ENCODE peak calls at places on chromosomes 5 and 9, in five cellular contexts. X is CD8-positive, alpha-beta T cell; F is CD4-positive, alpha-beta memory T cell; I is AG10803; B is cardiac fibroblast. L is an unnamed sample.

GRCh38 chr5:113271015-113271414 is 163.8 kb downstream of the TSSK1B start:
- DNase-seq in X (no peak), B (peak), I (peak), F (no peak), L (no peak)

GRCh38 chr5:122252319-122252718 is 59.7 kb upstream of the SNCAIP start:
- DNase-seq in I (no peak), X (no peak), B (no peak), F (no peak), L (no peak)

GRCh38 chr5:132001647-132002561 is 9.6 kb downstream of the ACSL6 start:
- DNase-seq in I (peak), B (peak), X (no peak), F (no peak), L (no peak)

GRCh38 chr5:91224969-91225368 is 158.1 kb downstream of the ARRDC3 start:
- DNase-seq in F (no peak), X (no peak), I (no peak), B (no peak), L (no peak)

GRCh38 chr9:89603629-89604462 is 966 bp upstream of the GADD45G start:
- DNase-seq in B (peak), I (no peak), X (no peak), F (peak), L (peak)

GRCh38 chr9:112112941-112113399 is 62.1 kb downstream of the SUSD1 start:
- DNase-seq in B (peak), X (no peak), I (peak), F (peak), L (no peak)

GRCh38 chr9:78109075-78109474 is 77.5 kb upstream of the GNAQ start:
- DNase-seq in F (no peak), I (no peak), B (no peak), X (no peak), L (no peak)

GRCh38 chr9:127741831-127742434 is 6.8 kb upstream of the TOR2A start:
- DNase-seq in I (peak), F (no peak), X (no peak), B (peak), L (no peak)

GRCh38 chr5:100430268-100430900 is 104.8 kb upstream of the FAM174A start:
- DNase-seq in X (peak), I (peak), B (peak), F (peak), L (peak)

GRCh38 chr9:130414910-130415746 is 29.6 kb upstream of the ASS1 start:
- DNase-seq in X (no peak), I (no peak), F (no peak), B (no peak), L (no peak)

GRCh38 chr5:149471406-149472183 is 79.6 kb downstream of the CSNK1A1 start:
- DNase-seq in F (no peak), I (peak), B (peak), X (no peak), L (no peak)

GRCh38 chr9:95100071-95100627 is 217.4 kb downstream of the FANCC start:
- DNase-seq in B (no peak), X (no peak), F (no peak), I (peak), L (no peak)

GRCh38 chr5:127320032-127320945 is 29.7 kb downstream of the MEGF10 start:
- DNase-seq in F (no peak), I (peak), B (no peak), X (no peak), L (no peak)

GRCh38 chr9:122144006-122144405 is 15.6 kb downstream of the NDUFA8 start:
- DNase-seq in B (no peak), F (no peak), I (no peak), X (no peak), L (no peak)

GRCh38 chr9:104903609-104904008 is 24.3 kb downstream of the ABCA1 start:
- DNase-seq in B (peak), X (no peak), F (no peak), I (no peak), L (no peak)

GRCh38 chr9:101117091-101117490 is 88.6 kb downstream of the PLPPR1 start:
- DNase-seq in B (no peak), I (no peak), F (no peak), X (no peak), L (no peak)

DNA sequence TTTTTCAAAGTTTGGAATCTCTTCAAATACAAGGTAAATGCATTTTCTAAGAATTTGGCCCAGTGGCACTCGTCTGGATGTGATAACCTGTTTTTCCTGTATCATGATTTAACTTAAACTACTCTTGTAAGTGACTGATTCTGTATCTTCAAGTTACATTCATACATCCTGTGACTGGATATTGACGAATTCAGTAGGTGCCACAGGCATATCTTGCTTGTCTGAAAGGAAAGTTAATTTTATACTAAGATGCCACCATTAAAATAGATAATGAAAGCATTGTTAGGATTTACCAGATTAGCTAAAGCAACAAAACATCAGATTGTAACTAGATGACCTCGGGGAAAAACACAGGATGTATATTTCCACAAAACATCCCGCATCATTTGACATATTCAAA is 175.3 kb upstream of the ZNF608 start:
- DNase-seq in I (no peak), X (no peak), B (no peak), F (no peak), L (no peak)
- H3K4me3 ChIP-seq in I (no peak), X (no peak), B (no peak), F (no peak), L (no peak)

GRCh38 chr5:158753354-158753753 is 346.4 kb downstream of the EBF1 start:
- DNase-seq in X (no peak), B (no peak), I (no peak), F (no peak), L (no peak)
- H3K4me3 ChIP-seq in X (no peak), B (no peak), I (no peak), F (no peak), L (no peak)

GRCh38 chr5:174293481-174293880 is 248.0 kb downstream of the NSG2 start:
- DNase-seq in B (no peak), F (no peak), X (no peak), I (no peak), L (no peak)

GRCh38 chr5:174293006-174293405 is 247.5 kb downstream of the NSG2 start:
- DNase-seq in I (no peak), X (no peak), B (no peak), F (no peak), L (no peak)

GRCh38 chr5:174292348-174292747 is 246.8 kb downstream of the NSG2 start:
- DNase-seq in B (no peak), F (no peak), I (no peak), X (no peak), L (no peak)

GRCh38 chr5:174294891-174295620 is 249.6 kb downstream of the NSG2 start:
- DNase-seq in I (no peak), F (no peak), B (no peak), X (no peak), L (no peak)

DNA sequence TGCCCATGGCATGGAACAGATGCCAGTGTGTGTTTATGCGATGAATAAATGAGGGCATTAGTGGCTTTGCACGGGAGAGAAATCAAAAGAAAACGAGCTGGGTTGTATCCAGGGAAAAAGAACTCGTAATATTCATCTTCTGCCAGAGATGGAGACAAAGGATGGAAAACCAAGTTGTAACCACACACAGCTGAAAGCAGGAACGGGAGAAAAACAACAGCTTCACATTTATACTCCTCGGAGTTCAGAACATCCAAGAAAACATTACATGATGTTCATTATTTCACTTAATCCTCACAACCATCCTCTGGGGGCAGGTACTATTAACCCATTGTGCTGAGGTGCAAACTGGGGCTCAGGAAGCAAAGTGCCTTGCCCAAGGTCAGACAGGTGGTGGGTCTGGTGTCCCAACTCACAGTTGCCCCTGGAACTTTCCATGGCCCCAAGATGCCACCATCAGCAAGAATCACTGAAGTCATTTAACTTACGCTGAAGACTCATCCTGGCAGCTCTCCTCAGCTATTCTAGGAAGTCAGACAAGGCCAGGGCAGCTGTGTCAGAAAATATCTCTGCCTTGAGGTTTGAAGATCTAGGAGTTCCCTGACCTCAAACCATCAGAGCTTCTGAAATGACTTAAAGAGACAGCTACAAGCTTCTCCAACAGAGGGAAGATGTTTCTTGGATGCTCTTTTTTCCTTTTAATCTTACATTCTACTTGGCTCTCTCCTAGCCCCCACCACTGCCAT is 250.4 kb downstream of the NSG2 start:
- DNase-seq in B (no peak), F (no peak), X (no peak), I (no peak), L (no peak)
- H3K4me3 ChIP-seq in B (no peak), F (no peak), X (no peak), I (no peak), L (no peak)

DNA sequence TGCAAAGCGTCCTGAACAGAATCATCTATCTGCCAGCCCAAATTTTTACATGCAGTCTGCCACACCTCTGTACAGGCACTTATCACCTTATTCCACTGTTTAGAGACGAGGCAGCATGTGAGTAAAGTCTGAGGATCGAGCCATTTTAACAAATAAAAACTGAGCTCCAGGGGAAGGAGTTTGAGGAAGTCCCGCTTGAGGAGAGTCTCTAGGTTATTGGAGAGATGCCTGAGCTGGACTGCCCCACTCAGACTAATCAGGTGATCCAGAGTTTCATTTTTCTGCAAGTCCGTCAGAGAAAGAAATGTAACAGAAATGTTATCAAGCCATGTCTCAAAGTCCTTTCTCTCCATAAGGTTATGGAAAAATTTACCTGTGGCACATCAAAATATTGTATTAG is 5.3 kb downstream of the FBXW2 start:
- DNase-seq in I (no peak), F (no peak), B (no peak), X (no peak), L (no peak)
- H3K4me3 ChIP-seq in I (no peak), F (no peak), B (no peak), X (no peak), L (no peak)

GRCh38 chr9:114387678-114388431 is at the start of gene AKNA:
- DNase-seq in F (peak), B (peak), I (peak), X (peak), L (no peak)
- H3K4me3 ChIP-seq in F (peak), B (peak), I (peak), X (peak), L (no peak)

GRCh38 chr9:109416135-109416706 is 81.9 kb downstream of the PTPN3 start:
- DNase-seq in I (no peak), X (no peak), F (no peak), B (no peak), L (no peak)
- H3K4me3 ChIP-seq in I (no peak), X (no peak), F (no peak), B (no peak), L (no peak)